ENCODE peak calls at places on chromosomes 6 and 20, in nine cellular contexts. K is GM13976; Q is islet precursor cell; J is adrenal gland; I is endothelial cell; W is central memory CD4-positive, alpha-beta T cell; U is ascending aorta; Y is left cardiac atrium; X is D341Med. L is an unnamed sample.

GRCh38 chr20:38812915-38813573 is 7.5 kb downstream of the PPP1R16B start:
- DNase-seq in K (no peak), Q (no peak), J (no peak), I (no peak), W (no peak), U (peak; percentile 46), Y (no peak), X (no peak), L (no peak)

GRCh38 chr6:31597006-31597405 is 4.2 kb upstream of the NCR3 start:
- DNase-seq in K (no peak), Q (no peak), J (no peak), I (no peak), W (peak; percentile 70), U (no peak), Y (no peak), X (peak; percentile 66), L (no peak)

GRCh38 chr6:90175627-90176538 is 120.8 kb downstream of the BACH2 start:
- DNase-seq in K (no peak), Q (no peak), J (no peak), I (no peak), W (peak; percentile 19), U (peak; percentile 75), Y (no peak), X (no peak), L (no peak)

GRCh38 chr20:10984899-10985298 is 311.1 kb upstream of the JAG1 start:
- DNase-seq in K (no peak), Q (no peak), J (no peak), I (no peak), W (no peak), U (no peak), Y (no peak), X (no peak), L (no peak)

GRCh38 chr20:22070546-22070945 is 365.1 kb downstream of the PAX1 start:
- DNase-seq in K (no peak), Q (no peak), J (no peak), I (no peak), W (no peak), U (no peak), Y (peak; percentile 19), X (no peak), L (no peak)

GRCh38 chr20:58678806-58679205 is 13.8 kb upstream of the NPEPL1 start:
- DNase-seq in K (no peak), Q (no peak), J (no peak), I (no peak), W (no peak), U (no peak), Y (no peak), X (no peak), L (no peak)

GRCh38 chr6:52255434-52255833 is 11.1 kb upstream of the IL17F start:
- DNase-seq in K (no peak), Q (no peak), J (no peak), I (no peak), W (no peak), U (no peak), Y (no peak), X (no peak), L (no peak)

GRCh38 chr6:10771371-10771894 is 23.8 kb downstream of the TMEM14B start:
- DNase-seq in K (no peak), Q (no peak), J (no peak), I (no peak), W (no peak), U (no peak), Y (no peak), X (no peak), L (no peak)

GRCh38 chr6:30042476-30042875 is 18.6 kb upstream of the POLR1H start:
- DNase-seq in K (peak; percentile 36), Q (no peak), J (no peak), I (no peak), W (no peak), U (no peak), Y (no peak), X (peak; percentile 28), L (no peak)

GRCh38 chr6:30326446-30327231 is at the start of gene TRIM39:
- DNase-seq in K (peak; percentile 92), Q (peak; percentile 93), J (peak; percentile 89), I (peak; percentile 84), W (peak; percentile 92), U (peak; percentile 93), Y (peak; percentile 92), X (peak; percentile 93), L (peak; percentile 92)

GRCh38 chr20:32050851-32051556 is 1.0 kb upstream of the HCK start:
- DNase-seq in K (peak; percentile 42), Q (peak; percentile 71), J (peak; percentile 38), I (no peak), W (no peak), U (no peak), Y (peak; percentile 55), X (no peak), L (peak; percentile 72)

GRCh38 chr6:66866801-66867200 is 1159.8 kb upstream of the EYS start:
- DNase-seq in K (no peak), Q (no peak), J (no peak), I (no peak), W (no peak), U (no peak), Y (no peak), X (no peak), L (no peak)

GRCh38 chr6:108707328-108707976 is 140.8 kb upstream of the ARMC2 start:
- DNase-seq in K (no peak), Q (no peak), J (no peak), I (no peak), W (no peak), U (peak; percentile 34), Y (no peak), X (no peak), L (no peak)

GRCh38 chr6:298233-299049 is 6.2 kb downstream of the DUSP22 start:
- DNase-seq in K (peak; percentile 32), Q (no peak), J (no peak), I (no peak), W (no peak), U (peak; percentile 72), Y (no peak), X (no peak), L (no peak)

GRCh38 chr6:122833229-122833556 is 44.1 kb downstream of the SMPDL3A start:
- DNase-seq in K (no peak), Q (peak; percentile 71), J (no peak), I (no peak), W (no peak), U (no peak), Y (no peak), X (peak; percentile 48), L (no peak)

GRCh38 chr6:129498556-129498940 is 211.4 kb downstream of the ARHGAP18 start:
- DNase-seq in K (no peak), Q (no peak), J (no peak), I (no peak), W (no peak), U (no peak), Y (no peak), X (no peak), L (no peak)

GRCh38 chr6:138285800-138286199 is 67.5 kb upstream of the PBOV1 start:
- DNase-seq in K (no peak), Q (no peak), J (no peak), I (no peak), W (no peak), U (no peak), Y (no peak), X (no peak), L (no peak)

GRCh38 chr6:127923135-127923534 is 22.3 kb upstream of the THEMIS start:
- DNase-seq in K (no peak), Q (no peak), J (no peak), I (no peak), W (peak; percentile 37), U (no peak), Y (no peak), X (no peak), L (no peak)

GRCh38 chr20:38674178-38675133 is 49.8 kb upstream of the SLC32A1 start:
- DNase-seq in K (peak; percentile 93), Q (peak; percentile 92), J (peak; percentile 42), I (peak; percentile 91), W (peak; percentile 37), U (no peak), Y (peak; percentile 58), X (peak; percentile 97), L (peak; percentile 66)

GRCh38 chr20:19695081-19695480 is 63.0 kb upstream of the RIN2 start:
- DNase-seq in K (no peak), Q (no peak), J (no peak), I (no peak), W (no peak), U (no peak), Y (no peak), X (no peak), L (no peak)

GRCh38 chr6:8941578-8941977 is 506.2 kb upstream of the SLC35B3 start:
- DNase-seq in K (no peak), Q (no peak), J (no peak), I (no peak), W (no peak), U (no peak), Y (no peak), X (no peak), L (no peak)

GRCh38 chr6:149212892-149213786 is 104.4 kb upstream of the TAB2 start:
- DNase-seq in K (peak; percentile 43), Q (no peak), J (no peak), I (no peak), W (no peak), U (no peak), Y (no peak), X (no peak), L (no peak)

GRCh38 chr6:89144358-89145041 is 1.4 kb upstream of the PM20D2 start:
- DNase-seq in K (peak; percentile 53), Q (no peak), J (no peak), I (no peak), W (no peak), U (no peak), Y (no peak), X (no peak), L (no peak)

GRCh38 chr6:12196326-12196936 is 93.7 kb upstream of the EDN1 start:
- DNase-seq in K (no peak), Q (no peak), J (no peak), I (no peak), W (no peak), U (no peak), Y (no peak), X (no peak), L (no peak)

GRCh38 chr6:122008105-122009100 is 391.0 kb upstream of the HSF2 start:
- DNase-seq in K (no peak), Q (no peak), J (no peak), I (no peak), W (no peak), U (no peak), Y (peak; percentile 31), X (no peak), L (no peak)

GRCh38 chr6:139744038-139744437 is 369.6 kb upstream of the CITED2 start:
- DNase-seq in K (no peak), Q (no peak), J (no peak), I (no peak), W (no peak), U (no peak), Y (no peak), X (no peak), L (no peak)

GRCh38 chr20:57761413-57761734 is 51.6 kb upstream of the PMEPA1 start:
- DNase-seq in K (no peak), Q (no peak), J (no peak), I (no peak), W (no peak), U (no peak), Y (no peak), X (no peak), L (peak; percentile 3)

GRCh38 chr20:43102394-43102793 is 87.3 kb downstream of the PTPRT start:
- DNase-seq in K (no peak), Q (peak; percentile 62), J (no peak), I (no peak), W (no peak), U (no peak), Y (no peak), X (no peak), L (no peak)

L was measured in sciatic nerve.